ENCODE peak calls at places on chromosomes 5 and 9, in six cellular contexts. R is astrocyte, G is GM23338, D is keratinocyte, O is IMR-90, L is GM23248. W is an unnamed sample. For H4K20me1 and H3K4me1, the result is how much of the 10 kb centered on the place peaks cover.

GRCh38 chr9:38067611-38067891 is 1.5 kb downstream of the SHB start:
- DNase-seq in R (no peak), G (peak), D (no peak), O (no peak), L (peak), W (peak)

GRCh38 chr9:105690742-105691141 is 3.6 kb upstream of the TMEM38B start:
- DNase-seq in D (no peak), L (peak), G (peak), O (peak), R (no peak), W (peak)

GRCh38 chr9:14221119-14221518 is 92.8 kb downstream of the NFIB start:
- DNase-seq in D (no peak), L (no peak), G (no peak), O (peak), R (peak), W (peak)

GRCh38 chr9:76423216-76424177 is 29.3 kb upstream of the RFK start:
- DNase-seq in D (no peak), R (no peak), O (no peak), G (no peak), L (no peak), W (no peak)

GRCh38 chr9:81389569-81389993 is 299.8 kb downstream of the TLE1 start:
- DNase-seq in L (peak), O (peak), R (peak), D (peak), G (no peak), W (peak)

GRCh38 chr5:60340326-60340725 is 359.6 kb downstream of the DEPDC1B start:
- DNase-seq in R (no peak), O (no peak), L (no peak), G (no peak), D (no peak), W (no peak)

GRCh38 chr9:108041551-108041950 is 552.0 kb upstream of the KLF4 start:
- DNase-seq in L (peak), R (peak), D (peak), G (no peak), O (peak), W (peak)

GRCh38 chr5:10699987-10700386 is 61.0 kb downstream of the DAP start:
- DNase-seq in O (no peak), R (no peak), G (no peak), D (no peak), L (no peak), W (no peak)

GRCh38 chr9:109894921-109895758 is 115.1 kb downstream of the PALM2AKAP2 start:
- DNase-seq in G (no peak), D (no peak), L (peak), R (peak), O (peak), W (no peak)

GRCh38 chr9:130891699-130892502 is 4.7 kb downstream of the QRFP start:
- DNase-seq in O (no peak), G (no peak), L (no peak), R (no peak), D (no peak), W (peak)

GRCh38 chr5:59039296-59040006 is 456.6 kb downstream of the RAB3C start:
- DNase-seq in G (peak), R (peak), D (no peak), L (peak), O (peak), W (peak)

GRCh38 chr5:72531496-72532190 is 24.4 kb upstream of the ZNF366 start:
- DNase-seq in R (no peak), L (peak), O (no peak), G (no peak), D (no peak), W (no peak)

GRCh38 chr9:114493521-114494184 is 11.6 kb downstream of the WHRN start:
- DNase-seq in D (no peak), L (no peak), G (no peak), O (no peak), R (no peak), W (no peak)

GRCh38 chr9:88826651-88827245 is 164.5 kb upstream of the S1PR3 start:
- DNase-seq in O (peak), R (peak), D (no peak), L (peak), G (no peak), W (peak)

GRCh38 chr5:123868267-123868666 is 356.3 kb downstream of the CSNK1G3 start:
- DNase-seq in L (no peak), O (no peak), D (no peak), G (no peak), R (no peak), W (no peak)

GRCh38 chr5:170860818-170861217 is 1.0 kb upstream of the RANBP17 start:
- DNase-seq in O (no peak), D (no peak), L (no peak), G (peak), R (no peak), W (peak)

GRCh38 chr5:132253452-132254320 is 3.8 kb upstream of the PDLIM4 start:
- DNase-seq in R (no peak), G (no peak), D (no peak), O (no peak), L (no peak), W (no peak)

GRCh38 chr9:96031366-96031824 is 155.9 kb downstream of the ERCC6L2 start:
- DNase-seq in R (no peak), D (no peak), G (no peak), L (no peak), O (no peak), W (no peak)

GRCh38 chr9:6680797-6681146 is 35.2 kb upstream of the GLDC start:
- DNase-seq in O (peak), G (peak), D (no peak), L (peak), R (peak), W (peak)

GRCh38 chr5:112276996-112277395 is 142.1 kb downstream of the EPB41L4A start:
- DNase-seq in L (no peak), R (no peak), O (no peak), D (no peak), G (peak), W (no peak)

GRCh38 chr9:88776717-88777497 is 214.4 kb upstream of the S1PR3 start:
- DNase-seq in D (peak), O (peak), L (peak), R (peak), G (no peak), W (peak)

GRCh38 chr5:133065482-133065881 is 13.7 kb downstream of the HSPA4 start:
- DNase-seq in D (no peak), O (no peak), G (no peak), R (no peak), L (no peak), W (no peak)

DNA sequence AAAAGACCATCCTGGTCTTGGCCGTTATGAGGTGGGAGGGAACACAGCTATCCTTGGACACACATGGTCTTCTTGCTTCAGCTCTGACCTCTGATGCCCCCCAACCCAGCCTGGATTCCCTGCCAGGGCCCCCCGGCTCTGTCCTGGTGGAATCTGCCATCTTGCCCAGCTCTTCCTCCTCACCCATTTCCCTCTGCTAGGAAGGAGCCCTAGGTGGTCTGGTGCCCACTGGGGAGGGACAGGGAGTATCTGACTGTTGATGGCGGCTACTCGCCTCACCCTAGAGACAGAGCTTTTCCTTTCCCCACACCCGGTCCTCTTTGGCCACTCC is 30.1 kb downstream of the CXXC5 start:
- DNase-seq in O (no peak), L (no peak), G (no peak), R (no peak), D (no peak), W (no peak)
- H4K20me1 ChIP-seq in O (under half), L (under half), G (half or more), R (half or more), D (under half), W (half or more)

DNA sequence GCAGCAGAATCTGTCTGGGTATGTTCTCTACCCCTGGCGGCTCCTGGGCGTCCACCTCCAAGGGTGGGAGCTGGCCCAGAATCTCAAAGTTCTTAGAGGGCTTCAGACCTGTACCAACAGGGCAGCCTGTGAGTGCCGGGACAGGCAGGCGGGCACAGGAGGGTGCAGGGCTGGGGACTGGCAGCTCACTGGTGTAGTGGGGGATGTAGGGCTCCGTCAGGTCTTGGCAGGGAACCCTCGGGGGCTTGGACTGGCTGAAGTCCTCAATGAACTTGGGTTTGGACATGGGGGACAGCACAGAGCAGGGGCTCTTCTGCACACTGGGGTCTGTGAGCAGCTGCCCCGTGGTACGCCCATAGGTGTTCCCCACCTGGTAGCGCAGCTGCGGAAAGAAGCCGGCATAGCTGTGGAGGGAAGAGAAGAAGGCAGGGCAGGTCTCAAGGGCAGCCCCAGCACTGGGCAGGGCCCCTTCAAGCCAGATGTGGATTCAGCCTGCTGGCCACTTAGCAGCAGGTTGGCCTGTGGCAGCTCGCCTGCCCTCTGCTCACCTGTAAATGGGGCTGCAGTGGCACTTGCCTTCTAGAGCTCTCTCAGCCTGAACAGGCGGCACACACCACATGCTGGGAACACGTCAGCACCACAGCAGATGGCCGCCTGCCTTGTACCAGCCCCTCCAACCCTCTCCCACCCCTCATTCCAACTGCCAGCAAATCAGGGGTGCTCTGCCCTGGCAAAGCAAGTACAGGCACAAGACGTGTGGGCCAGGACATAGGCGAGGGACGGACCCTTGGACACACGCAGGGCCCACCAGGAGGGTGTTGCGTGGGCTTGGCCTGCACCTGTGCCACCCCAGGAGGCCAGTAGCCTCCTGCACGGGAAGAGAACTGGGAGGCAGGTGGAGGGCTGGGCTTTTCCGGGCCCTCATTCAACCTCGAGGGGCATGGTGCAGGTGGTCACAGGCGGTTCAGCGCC is 4.6 kb downstream of the TUBB4B start:
- DNase-seq in O (no peak), G (no peak), R (no peak), D (no peak), L (no peak), W (peak)
- H3K4me1 ChIP-seq in O (under half), G (under half), R (under half), D (under half), L (under half), W (under half)

GRCh38 chr5:173230741-173231380 is 4.1 kb downstream of the NKX2-5 start:
- DNase-seq in O (no peak), R (no peak), D (no peak), G (no peak), L (no peak), W (no peak)
- H3K4me3 ChIP-seq in O (no peak), R (no peak), D (no peak), G (no peak), L (no peak), W (no peak)

GRCh38 chr5:178227929-178228328 is 4.7 kb downstream of the PHYKPL start:
- DNase-seq in L (no peak), G (no peak), D (no peak), O (no peak), R (no peak), W (no peak)
- H4K20me1 ChIP-seq in L (under half), G (under half), D (under half), O (under half), R (half or more), W (under half)

GRCh38 chr5:110002652-110003051 is 312.9 kb downstream of the MAN2A1 start:
- DNase-seq in L (no peak), O (no peak), D (no peak), G (no peak), R (no peak), W (no peak)

GRCh38 chr5:109997191-109997590 is 307.5 kb downstream of the MAN2A1 start:
- DNase-seq in R (no peak), L (no peak), G (peak), D (no peak), O (no peak), W (no peak)

GRCh38 chr5:109998208-109998607 is 308.5 kb downstream of the MAN2A1 start:
- DNase-seq in G (peak), L (no peak), D (no peak), R (no peak), O (no peak), W (no peak)

GRCh38 chr5:109996246-109996645 is 306.5 kb downstream of the MAN2A1 start:
- DNase-seq in L (peak), O (no peak), R (no peak), G (no peak), D (no peak), W (no peak)

DNA sequence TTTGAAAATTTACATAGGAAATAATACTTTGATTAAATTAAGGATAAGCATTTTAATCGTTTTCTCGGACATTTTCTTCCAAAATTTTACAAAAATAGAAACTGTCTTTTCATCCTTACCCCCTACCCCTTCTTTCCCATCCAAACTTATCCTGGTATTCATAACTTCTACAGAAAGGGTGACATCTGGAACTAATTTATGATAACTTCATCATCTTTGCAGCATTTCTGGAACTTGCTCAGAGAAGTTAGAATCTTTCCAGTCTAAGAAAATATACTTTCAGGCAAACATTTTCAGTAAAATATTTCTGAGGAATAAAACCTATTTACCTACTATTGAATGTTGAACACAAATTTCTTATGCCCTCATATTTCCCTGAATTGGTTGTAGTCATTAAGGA is 309.0 kb downstream of the MAN2A1 start:
- DNase-seq in R (no peak), D (no peak), O (no peak), L (peak), G (no peak), W (no peak)
- H3K4me1 ChIP-seq in R (under half), D (under half), O (under half), L (under half), G (under half), W (under half)

GRCh38 chr9:121360975-121361374 is 9.1 kb downstream of the STOM start:
- DNase-seq in O (peak), L (peak), D (no peak), R (peak), G (no peak), W (no peak)

GRCh38 chr9:121362813-121363585 is 7.1 kb downstream of the STOM start:
- DNase-seq in G (no peak), O (peak), R (peak), D (no peak), L (peak), W (no peak)

GRCh38 chr9:121358747-121359146 is 11.3 kb downstream of the STOM start:
- DNase-seq in G (no peak), L (no peak), R (no peak), O (no peak), D (no peak), W (no peak)

GRCh38 chr9:121357011-121357410 is 13.0 kb downstream of the STOM start:
- DNase-seq in O (no peak), R (no peak), L (no peak), D (no peak), G (no peak), W (no peak)

DNA sequence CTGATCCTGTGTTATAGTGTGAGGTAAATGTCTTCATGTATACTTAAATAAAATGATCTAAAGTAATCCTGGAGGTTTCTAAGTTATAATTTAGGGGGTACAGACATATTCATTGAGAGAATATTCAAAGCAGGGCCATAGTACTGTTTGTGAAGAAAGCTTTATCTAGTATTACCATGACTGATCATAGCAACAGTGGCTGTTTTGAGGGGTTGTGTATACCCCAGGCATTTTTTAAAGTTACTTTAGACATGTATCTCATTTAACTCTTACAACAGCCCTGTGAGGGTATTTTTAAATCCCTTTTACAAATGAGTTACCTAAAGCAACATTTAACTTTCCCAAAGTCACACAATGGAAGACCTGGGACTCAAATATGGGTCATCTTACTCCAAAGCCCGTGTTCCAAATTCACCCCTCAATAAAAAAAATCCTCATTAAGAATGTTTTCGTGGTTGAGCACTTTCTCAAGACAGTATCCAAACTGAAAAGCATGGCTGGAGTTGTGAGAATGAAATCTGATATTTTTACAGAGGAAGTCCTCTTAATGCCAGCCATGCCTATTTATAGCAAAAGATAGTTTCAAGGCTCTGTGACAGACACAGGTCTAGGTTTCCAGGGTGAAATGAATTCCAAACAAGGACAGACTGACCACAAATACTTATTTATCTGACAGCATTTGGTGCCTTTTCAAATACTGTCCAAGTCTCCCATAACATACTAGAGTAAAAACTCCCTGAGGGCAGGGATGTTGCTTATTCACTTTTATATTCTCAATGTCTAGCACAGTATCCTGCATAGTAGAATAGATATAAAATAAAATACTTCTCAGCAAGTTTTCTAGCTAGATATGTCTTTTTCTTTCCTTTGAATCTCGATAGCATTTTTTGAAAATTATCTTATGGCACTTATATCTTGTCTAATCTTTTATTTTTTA is 10.4 kb downstream of the STOM start:
- DNase-seq in G (no peak), L (peak), D (no peak), O (no peak), R (peak), W (no peak)
- H3K4me3 ChIP-seq in G (no peak), L (no peak), D (no peak), O (no peak), R (no peak), W (no peak)

W was measured in osteoblast.